ENCODE peak calls at places on chromosomes 5 and 9, in six cellular contexts. One of them, this sample, is unnamed.

GRCh38 chr9:92635760-92636159 is 34.2 kb downstream of the IPPK start:
- DNase-seq in fibroblast of lung: no peak
- DNase-seq in uterus: peak
- DNase-seq in neural crest cell: no peak
- DNase-seq in stomach: peak
- DNase-seq in C1 segment of cervical spinal cord: no peak
- DNase-seq in this sample: no peak

GRCh38 chr5:95007953-95008596 is 276.8 kb downstream of the MCTP1 start:
- DNase-seq in fibroblast of lung: no peak
- DNase-seq in uterus: no peak
- DNase-seq in neural crest cell: no peak
- DNase-seq in stomach: no peak
- DNase-seq in C1 segment of cervical spinal cord: no peak
- DNase-seq in this sample: no peak

GRCh38 chr5:33472805-33473409 is 32.1 kb downstream of the TARS1 start:
- DNase-seq in fibroblast of lung: no peak
- DNase-seq in uterus: no peak
- DNase-seq in neural crest cell: no peak
- DNase-seq in stomach: no peak
- DNase-seq in C1 segment of cervical spinal cord: no peak
- DNase-seq in this sample: no peak

GRCh38 chr9:89822996-89823395 is 218.2 kb downstream of the GADD45G start:
- DNase-seq in fibroblast of lung: no peak
- DNase-seq in uterus: no peak
- DNase-seq in neural crest cell: no peak
- DNase-seq in stomach: no peak
- DNase-seq in C1 segment of cervical spinal cord: no peak
- DNase-seq in this sample: no peak

GRCh38 chr9:98101868-98102273 is 17.2 kb downstream of the TRIM14 start:
- DNase-seq in fibroblast of lung: no peak
- DNase-seq in uterus: no peak
- DNase-seq in neural crest cell: no peak
- DNase-seq in stomach: peak
- DNase-seq in C1 segment of cervical spinal cord: no peak
- DNase-seq in this sample: no peak

GRCh38 chr9:14189146-14189545 is 124.8 kb downstream of the NFIB start:
- DNase-seq in fibroblast of lung: no peak
- DNase-seq in uterus: no peak
- DNase-seq in neural crest cell: no peak
- DNase-seq in stomach: no peak
- DNase-seq in C1 segment of cervical spinal cord: no peak
- DNase-seq in this sample: no peak

GRCh38 chr5:149379177-149379761 is at the start of gene IL17B:
- DNase-seq in fibroblast of lung: no peak
- DNase-seq in uterus: no peak
- DNase-seq in neural crest cell: no peak
- DNase-seq in stomach: no peak
- DNase-seq in C1 segment of cervical spinal cord: no peak
- DNase-seq in this sample: no peak

GRCh38 chr5:127930311-127930710 is 153.3 kb upstream of the SLC12A2 start:
- DNase-seq in fibroblast of lung: no peak
- DNase-seq in uterus: no peak
- DNase-seq in neural crest cell: no peak
- DNase-seq in stomach: peak
- DNase-seq in C1 segment of cervical spinal cord: no peak
- DNase-seq in this sample: no peak

GRCh38 chr9:75333624-75334023 is 245.3 kb downstream of the OSTF1 start:
- DNase-seq in fibroblast of lung: no peak
- DNase-seq in uterus: no peak
- DNase-seq in neural crest cell: no peak
- DNase-seq in stomach: no peak
- DNase-seq in C1 segment of cervical spinal cord: no peak
- DNase-seq in this sample: no peak

GRCh38 chr9:93984860-93985259 is 29.7 kb upstream of the BARX1 start:
- DNase-seq in fibroblast of lung: no peak
- DNase-seq in uterus: no peak
- DNase-seq in neural crest cell: no peak
- DNase-seq in stomach: peak
- DNase-seq in C1 segment of cervical spinal cord: no peak
- DNase-seq in this sample: no peak

GRCh38 chr5:44660251-44660650 is 148.5 kb upstream of the MRPS30 start:
- DNase-seq in fibroblast of lung: no peak
- DNase-seq in uterus: no peak
- DNase-seq in neural crest cell: no peak
- DNase-seq in stomach: no peak
- DNase-seq in C1 segment of cervical spinal cord: no peak
- DNase-seq in this sample: no peak

GRCh38 chr9:4137234-4137633 is 162.6 kb downstream of the GLIS3 start:
- DNase-seq in fibroblast of lung: peak
- DNase-seq in uterus: no peak
- DNase-seq in neural crest cell: no peak
- DNase-seq in stomach: no peak
- DNase-seq in C1 segment of cervical spinal cord: no peak
- DNase-seq in this sample: no peak